ENCODE peak calls at places on chromosomes 11 and 22, in six cellular contexts. M is ovary, G is H1, A is cardiac muscle cell, D is OCI-LY7, T is fibroblast of lung. K is an unnamed sample.
A peak's percentile ranks its signal among the peaks of the same experiment; 100 is the strongest.

GRCh38 chr22:45997775-45998637 is 21.0 kb upstream of the WNT7B start:
- DNase-seq in M (peak; percentile 58), D (no peak), T (no peak), G (no peak), A (no peak), K (no peak)

GRCh38 chr22:37240240-37240940 is 3.7 kb downstream of the RAC2 start:
- DNase-seq in D (no peak), M (no peak), T (no peak), G (no peak), A (no peak), K (no peak)

GRCh38 chr11:14417975-14418374 is 59.0 kb upstream of the RRAS2 start:
- DNase-seq in T (peak; percentile 27), A (peak; percentile 34), G (no peak), D (no peak), M (no peak), K (no peak)

GRCh38 chr11:20599424-20600346 is at the start of gene SLC6A5:
- DNase-seq in A (peak; percentile 73), D (peak; percentile 2), T (peak; percentile 11), M (no peak), G (peak; percentile 49), K (no peak)

GRCh38 chr11:19694796-19695345 is 17.8 kb upstream of the NAV2 start:
- DNase-seq in A (no peak), G (no peak), D (no peak), T (no peak), M (no peak), K (no peak)

GRCh38 chr11:75233688-75234295 is 6.8 kb upstream of the TPBGL start:
- DNase-seq in A (peak; percentile 82), M (no peak), D (peak; percentile 35), G (no peak), T (peak; percentile 55), K (peak; percentile 27)

GRCh38 chr11:119671561-119672015 is 57.4 kb downstream of the NECTIN1 start:
- DNase-seq in T (peak; percentile 33), A (peak; percentile 68), M (peak; percentile 66), G (no peak), D (no peak), K (no peak)

GRCh38 chr11:68329993-68330699 is 17.8 kb downstream of the LRP5 start:
- DNase-seq in T (no peak), M (no peak), G (no peak), D (no peak), A (peak; percentile 31), K (no peak)

GRCh38 chr11:130344846-130345245 is 30.1 kb upstream of the ZBTB44 start:
- DNase-seq in T (no peak), G (no peak), A (no peak), D (no peak), M (no peak), K (no peak)

GRCh38 chr11:48044577-48044976 is 64.2 kb downstream of the PTPRJ start:
- DNase-seq in A (no peak), T (no peak), M (no peak), G (no peak), D (no peak), K (no peak)

GRCh38 chr11:119421351-119421750 is 1.6 kb downstream of the THY1 start:
- DNase-seq in T (peak; percentile 23), D (no peak), G (no peak), M (no peak), A (no peak), K (no peak)

GRCh38 chr22:39893526-39893925 is at the start of gene ENTHD1:
- DNase-seq in A (no peak), T (no peak), G (no peak), D (no peak), M (no peak), K (no peak)

GRCh38 chr11:87767615-87768014 is 407.6 kb downstream of the RAB38 start:
- DNase-seq in G (no peak), D (no peak), A (no peak), T (no peak), M (no peak), K (no peak)

GRCh38 chr22:17131686-17132085 is 10.5 kb upstream of the TMEM121B start:
- DNase-seq in T (no peak), M (no peak), D (no peak), A (no peak), G (peak; percentile 17), K (no peak)

GRCh38 chr22:38144025-38144405 is 33.5 kb upstream of the BAIAP2L2 start:
- DNase-seq in A (no peak), D (no peak), G (no peak), T (no peak), M (no peak), K (no peak)

GRCh38 chr22:35564975-35565867 is 24.6 kb downstream of the RASD2 start:
- DNase-seq in T (peak; percentile 80), M (no peak), G (no peak), A (peak; percentile 42), D (no peak), K (no peak)

GRCh38 chr11:10295056-10295901 is 1.3 kb upstream of the SBF2 start:
- DNase-seq in T (no peak), M (no peak), D (no peak), A (no peak), G (no peak), K (no peak)
- H3K27ac ChIP-seq in T (peak overlapping the region; percentile 92), M (no peak overlapping the region), D (no peak overlapping the region), A (no peak overlapping the region), G (no peak overlapping the region), K (no peak overlapping the region)

GRCh38 chr22:31635638-31636306 is 26.2 kb downstream of the PISD start:
- DNase-seq in A (no peak), M (no peak), G (no peak), D (no peak), T (no peak), K (no peak)
- H3K4me1 ChIP-seq in A (peaks cover 12% of the 10 kb centered on the region), M (peaks cover 5% of the 10 kb centered on the region), G (peaks cover 6% of the 10 kb centered on the region), D (peaks cover 76% of the 10 kb centered on the region), T (peaks cover 10% of the 10 kb centered on the region), K (peaks cover 15% of the 10 kb centered on the region)

DNA sequence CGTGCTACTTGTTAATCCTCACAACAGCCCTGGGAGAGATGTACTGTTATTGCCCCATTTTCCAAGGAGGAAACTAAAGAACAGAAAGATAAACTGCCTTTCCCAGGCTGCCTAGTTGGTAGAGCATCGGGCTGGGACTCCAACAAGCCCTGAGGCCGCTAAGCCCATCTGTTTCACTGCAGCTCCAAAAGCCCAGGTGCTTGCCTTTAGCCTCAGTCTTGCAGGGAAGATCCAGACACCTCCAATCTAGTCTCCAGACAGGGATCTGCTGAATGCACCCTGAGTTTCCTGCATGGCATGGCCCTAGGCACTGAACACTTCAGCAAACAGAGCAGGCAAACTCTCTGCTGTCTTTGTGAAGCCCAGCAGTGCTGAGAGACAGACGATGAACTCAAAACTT is 25.4 kb downstream of the SPATA19 start:
- DNase-seq in A (no peak), M (no peak), G (no peak), T (no peak), D (no peak), K (no peak)
- H3K27ac ChIP-seq in A (no peak overlapping the region), M (no peak overlapping the region), G (no peak overlapping the region), T (no peak overlapping the region), D (no peak overlapping the region), K (no peak overlapping the region)

GRCh38 chr11:121389651-121390050 is 62.5 kb upstream of the SORL1 start:
- DNase-seq in T (peak; percentile 65), G (no peak), D (no peak), M (no peak), A (peak; percentile 13), K (no peak)

GRCh38 chr11:121383726-121384125 is 68.4 kb upstream of the SORL1 start:
- DNase-seq in M (no peak), G (no peak), D (no peak), A (no peak), T (peak; percentile 2), K (no peak)

DNA sequence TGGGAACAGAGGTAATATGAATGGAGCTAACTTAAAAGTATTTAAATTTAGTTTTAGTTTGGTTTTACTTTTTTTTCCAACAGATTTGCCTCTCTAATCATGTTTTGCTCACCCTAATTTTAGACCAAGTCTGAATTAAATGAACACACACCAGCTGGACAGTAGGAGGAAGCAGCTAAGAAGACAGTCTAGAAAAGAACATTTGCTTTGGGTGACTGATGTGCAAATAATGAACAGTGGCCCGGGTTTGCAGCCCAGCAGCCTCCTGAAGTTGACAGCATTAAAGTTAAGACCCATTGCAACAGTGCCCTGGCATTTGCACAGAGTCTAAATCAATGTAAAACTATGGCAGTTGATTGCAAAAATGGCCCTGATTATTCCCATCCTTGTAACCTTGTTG is 66.4 kb upstream of the SORL1 start:
- DNase-seq in G (no peak), M (no peak), A (no peak), T (no peak), D (peak; percentile 83), K (no peak)
- H3K4me1 ChIP-seq in G (peaks cover 5% of the 10 kb centered on the region), M (no peaks in the 10 kb centered on the region), A (no peaks in the 10 kb centered on the region), T (no peaks in the 10 kb centered on the region), D (peaks cover 92% of the 10 kb centered on the region), K (no peaks in the 10 kb centered on the region)

GRCh38 chr11:12459374-12459773 is 82.0 kb downstream of the PARVA start:
- DNase-seq in T (no peak), G (no peak), A (no peak), M (no peak), D (no peak), K (no peak)
- H3K27ac ChIP-seq in T (no peak overlapping the region), G (no peak overlapping the region), A (no peak overlapping the region), M (no peak overlapping the region), D (no peak overlapping the region), K (no peak overlapping the region)